ENCODE peak calls at places on chromosomes 4 and X, in four cellular contexts. I, T, U and Y are unnamed samples.

GRCh38 chrX:111447298-111447697 is 35.3 kb upstream of the DCX start:
- DNase-seq in I (peak; percentile 4), T (peak; percentile 2), U (peak; percentile 10), Y (no peak)

GRCh38 chr4:179415016-179415841 is 1973.0 kb upstream of the AGA start:
- DNase-seq in I (no peak), T (no peak), U (no peak), Y (no peak)

GRCh38 chrX:9466711-9467110 is 1.9 kb downstream of the TBL1X start:
- DNase-seq in I (no peak), T (no peak), U (no peak), Y (no peak)

GRCh38 chr4:168021666-168022065 is 70.7 kb upstream of the ANXA10 start:
- DNase-seq in I (no peak), T (no peak), U (no peak), Y (no peak)

GRCh38 chrX:13092455-13092941 is 48.1 kb upstream of the FAM9C start:
- DNase-seq in I (no peak), T (no peak), U (no peak), Y (no peak)

GRCh38 chr4:72318771-72319170 is 250.2 kb downstream of the ADAMTS3 start:
- DNase-seq in I (no peak), T (no peak), U (no peak), Y (no peak)

GRCh38 chr4:106746451-106746850 is 289.7 kb downstream of the DKK2 start:
- DNase-seq in I (no peak), T (no peak), U (no peak), Y (no peak)

GRCh38 chrX:77087529-77088169 is 359.5 kb upstream of the FGF16 start:
- DNase-seq in I (no peak), T (peak; percentile 92), U (no peak), Y (no peak)

GRCh38 chr4:79855081-79855480 is 217.9 kb downstream of the ANTXR2 start:
- DNase-seq in I (no peak), T (no peak), U (no peak), Y (no peak)

GRCh38 chr4:177369372-177369771 is 59.7 kb downstream of the NEIL3 start:
- DNase-seq in I (no peak), T (no peak), U (no peak), Y (no peak)

GRCh38 chr4:184503869-184504300 is 29.5 kb upstream of the IRF2 start:
- DNase-seq in I (no peak), T (no peak), U (no peak), Y (no peak)

GRCh38 chrX:1717326-1717725 is 102.5 kb downstream of the ASMT start:
- DNase-seq in I (no peak), T (no peak), U (no peak), Y (no peak)

DNA sequence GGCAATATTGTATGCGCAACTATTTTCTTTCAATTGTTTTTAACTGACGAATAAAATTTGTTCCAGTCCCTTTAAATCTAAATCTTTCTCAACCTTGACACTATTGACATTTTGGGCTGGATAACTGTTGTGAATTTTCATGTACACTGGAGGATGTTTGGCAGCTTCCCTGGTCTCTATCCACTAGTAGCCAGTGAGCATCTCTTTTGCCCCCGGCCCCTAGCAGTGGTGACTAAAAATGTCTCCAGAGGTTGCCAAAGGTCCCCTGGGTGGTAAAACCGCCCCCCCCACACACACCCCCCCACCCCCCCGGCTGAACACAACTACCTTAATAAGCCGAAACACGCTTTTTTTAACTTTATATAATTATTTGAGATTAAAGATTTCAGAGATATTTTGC is 514 bp downstream of the FANCB start:
- DNase-seq in I (no peak), T (no peak), U (peak; percentile 6), Y (no peak)
- H3K4me3 ChIP-seq in I (peak overlapping the region; percentile 71), T (peak overlapping the region; percentile 70), U (peak overlapping the region; percentile 51), Y (peak overlapping the region; percentile 60)

DNA sequence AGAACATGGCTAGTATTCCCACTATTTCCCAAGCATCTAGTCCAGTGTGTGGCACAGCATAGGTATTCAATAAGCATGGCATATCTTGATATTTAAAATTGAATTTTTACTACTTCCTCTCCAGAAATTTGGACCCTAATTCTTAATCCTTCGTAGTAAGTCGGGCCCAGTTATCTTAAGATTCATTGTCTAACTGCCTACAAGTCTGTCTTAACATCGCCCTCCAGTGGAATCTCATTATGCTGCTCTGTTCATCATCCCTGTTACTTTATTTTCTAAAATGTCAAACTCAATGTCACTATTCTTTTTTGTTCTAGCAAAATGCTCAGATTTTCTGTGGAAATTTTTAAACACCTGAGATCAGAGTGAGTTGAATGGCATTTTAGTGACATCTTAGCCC is 606.2 kb downstream of the KLHL13 start:
- DNase-seq in I (no peak), T (no peak), U (no peak), Y (no peak)
- TF ChIP-seq TCF7L2 in I (no peak), T (no peak), U (no peak), Y (no peak)

GRCh38 chrX:632391-633042 is 1.9 kb downstream of the SHOX start:
- DNase-seq in I (no peak), T (no peak), U (no peak), Y (no peak)

GRCh38 chrX:630007-630921 is at the start of gene SHOX:
- DNase-seq in I (no peak), T (no peak), U (no peak), Y (no peak)

GRCh38 chrX:629230-630006 is 1.2 kb upstream of the SHOX start:
- DNase-seq in I (no peak), T (no peak), U (no peak), Y (no peak)

GRCh38 chrX:633043-633654 is 2.6 kb downstream of the SHOX start:
- DNase-seq in I (no peak), T (no peak), U (no peak), Y (no peak)

DNA sequence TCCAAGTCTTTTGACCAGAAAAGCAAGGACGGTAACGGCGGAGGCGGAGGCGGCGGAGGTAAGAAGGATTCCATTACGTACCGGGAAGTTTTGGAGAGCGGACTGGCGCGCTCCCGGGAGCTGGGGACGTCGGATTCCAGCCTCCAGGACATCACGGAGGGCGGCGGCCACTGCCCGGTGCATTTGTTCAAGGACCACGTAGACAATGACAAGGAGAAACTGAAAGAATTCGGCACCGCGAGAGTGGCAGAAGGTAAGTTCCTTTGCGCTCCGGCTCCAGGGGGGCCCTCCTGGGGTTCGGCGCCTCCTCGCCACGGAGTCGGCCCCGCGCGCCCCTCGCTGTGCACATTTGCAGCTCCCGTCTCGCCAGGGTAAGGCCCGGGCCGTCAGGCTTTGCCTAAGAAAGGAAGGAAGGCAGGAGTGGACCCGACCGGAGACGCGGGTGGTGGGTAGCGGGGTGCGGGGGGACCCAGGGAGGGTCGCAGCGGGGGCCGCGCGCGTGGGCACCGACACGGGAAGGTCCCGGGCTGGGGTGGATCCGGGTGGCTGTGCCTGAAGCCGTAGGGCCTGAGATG is 418 bp downstream of the SHOX start:
- DNase-seq in I (no peak), T (no peak), U (no peak), Y (no peak)
- H3K4me3 ChIP-seq in I (no peak overlapping the region), T (no peak overlapping the region), U (no peak overlapping the region), Y (no peak overlapping the region)

DNA sequence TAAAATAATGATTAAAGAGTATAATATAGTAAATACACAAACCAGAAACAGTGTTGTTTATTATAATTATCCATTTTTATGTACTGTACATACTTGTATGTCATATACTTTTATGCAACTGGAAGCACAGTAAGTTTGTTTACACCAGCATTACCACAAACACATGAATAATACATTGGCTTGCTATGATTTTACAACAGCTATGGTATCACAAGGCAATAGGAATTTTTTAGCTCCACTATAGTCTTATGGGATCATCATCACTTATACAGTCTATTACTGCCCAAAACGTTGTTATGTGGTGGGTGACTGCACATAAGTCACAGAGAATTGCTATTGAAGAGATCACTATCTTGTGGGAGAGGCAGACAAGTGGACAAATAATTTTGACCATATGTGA is 1.8 kb upstream of the PF4V1 start:
- DNase-seq in I (no peak), T (no peak), U (no peak), Y (no peak)
- TF ChIP-seq TCF7L2 in I (no peak), T (no peak), U (no peak), Y (no peak)

GRCh38 chrX:46574941-46575381 is 1.4 kb downstream of the CHST7 start:
- DNase-seq in I (no peak), T (no peak), U (no peak), Y (no peak)
- H3K4me3 ChIP-seq in I (no peak overlapping the region), T (peak overlapping the region; percentile 80), U (no peak overlapping the region), Y (peak overlapping the region; percentile 78)

DNA sequence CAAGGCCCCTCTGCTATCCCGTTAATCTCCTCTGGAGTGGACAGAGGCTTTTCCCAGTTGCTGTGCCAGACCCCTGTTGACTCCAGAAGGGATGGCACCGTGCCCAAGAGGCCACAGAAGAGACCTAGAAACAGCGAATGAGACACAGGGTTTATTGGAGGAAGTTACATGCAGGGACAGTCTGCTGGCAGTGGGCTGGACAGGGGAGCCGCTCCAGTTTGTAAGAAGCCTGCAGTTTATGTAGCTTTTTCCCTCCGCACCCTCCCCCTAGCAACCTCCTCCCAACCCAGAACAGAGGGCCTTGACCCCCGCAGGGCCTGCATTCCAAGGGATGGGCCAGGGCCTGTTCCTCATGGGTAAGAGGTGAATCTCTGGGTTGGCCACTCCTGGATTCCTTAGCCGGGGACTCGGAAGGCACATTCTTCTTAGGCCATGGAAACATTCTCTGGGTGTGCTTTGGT is 216.8 kb upstream of the PSAPL1 start:
- DNase-seq in I (no peak), T (no peak), U (no peak), Y (no peak)
- TF ChIP-seq TCF7L2 in I (no peak), T (no peak), U (no peak), Y (no peak)

GRCh38 chr4:87932718-87933136 is 42.8 kb upstream of the SPP1 start:
- DNase-seq in I (no peak), T (no peak), U (no peak), Y (no peak)

GRCh38 chr4:87934157-87934704 is 41.3 kb upstream of the SPP1 start:
- DNase-seq in I (no peak), T (no peak), U (no peak), Y (no peak)

GRCh38 chr4:87933337-87933736 is 42.2 kb upstream of the SPP1 start:
- DNase-seq in I (no peak), T (no peak), U (no peak), Y (no peak)

GRCh38 chr4:87937523-87937922 is 38.0 kb upstream of the SPP1 start:
- DNase-seq in I (no peak), T (no peak), U (no peak), Y (no peak)

GRCh38 chr4:87934973-87935372 is 40.5 kb upstream of the SPP1 start:
- DNase-seq in I (no peak), T (no peak), U (no peak), Y (no peak)
- H3K4me3 ChIP-seq in I (no peak overlapping the region), T (no peak overlapping the region), U (no peak overlapping the region), Y (no peak overlapping the region)